ENCODE peak calls at places on chromosomes 12 and 14, in six cellular contexts. X, T, I, N, G and B are unnamed samples.

GRCh38 chr12:56299308-56299852 is 750 bp downstream of the CS start:
- DNase-seq in X (peak; percentile 37), T (no peak), I (no peak), N (peak; percentile 46), G (no peak), B (no peak)

GRCh38 chr14:75811862-75812505 is 150.9 kb downstream of the TTLL5 start:
- DNase-seq in X (no peak), T (no peak), I (no peak), N (no peak), G (no peak), B (no peak)

GRCh38 chr12:132356686-132357622 is 27.6 kb upstream of the GALNT9 start:
- DNase-seq in X (peak; percentile 27), T (no peak), I (no peak), N (no peak), G (no peak), B (no peak)

GRCh38 chr12:48994224-48995060 is 4.7 kb downstream of the DDN start:
- DNase-seq in X (no peak), T (no peak), I (no peak), N (no peak), G (no peak), B (no peak)

GRCh38 chr14:105411017-105411941 is 8.3 kb upstream of the MTA1 start:
- DNase-seq in X (peak; percentile 89), T (peak; percentile 72), I (no peak), N (peak; percentile 74), G (no peak), B (no peak)

GRCh38 chr14:79278798-79279644 is 932.3 kb downstream of the DIO2 start:
- DNase-seq in X (no peak), T (no peak), I (peak; percentile 27), N (peak; percentile 88), G (no peak), B (no peak)

GRCh38 chr14:59133202-59133601 is 55.3 kb upstream of the DAAM1 start:
- DNase-seq in X (no peak), T (no peak), I (no peak), N (no peak), G (no peak), B (no peak)

GRCh38 chr12:74152370-74152769 is 385.3 kb upstream of the ATXN7L3B start:
- DNase-seq in X (no peak), T (no peak), I (no peak), N (no peak), G (no peak), B (no peak)

GRCh38 chr12:124829008-124829707 is 34.5 kb downstream of the SCARB1 start:
- DNase-seq in X (peak; percentile 41), T (no peak), I (peak; percentile 93), N (no peak), G (no peak), B (no peak)

GRCh38 chr12:22415342-22416309 is 81.1 kb upstream of the ST8SIA1 start:
- DNase-seq in X (no peak), T (no peak), I (no peak), N (no peak), G (no peak), B (no peak)

GRCh38 chr12:93571360-93571853 is 1.1 kb upstream of the SOCS2 start:
- DNase-seq in X (peak; percentile 79), T (no peak), I (peak; percentile 10), N (peak; percentile 92), G (no peak), B (peak; percentile 41)

GRCh38 chr14:54147758-54148157 is 191.1 kb upstream of the BMP4 start:
- DNase-seq in X (no peak), T (no peak), I (no peak), N (no peak), G (no peak), B (no peak)

GRCh38 chr12:120142231-120142877 is 25.8 kb upstream of the RAB35 start:
- DNase-seq in X (no peak), T (no peak), I (no peak), N (no peak), G (no peak), B (no peak)

GRCh38 chr14:81172353-81172752 is 48.4 kb downstream of the GTF2A1 start:
- DNase-seq in X (no peak), T (no peak), I (no peak), N (no peak), G (no peak), B (no peak)

GRCh38 chr14:20295067-20295466 is 10.7 kb downstream of the TTC5 start:
- DNase-seq in X (no peak), T (no peak), I (no peak), N (no peak), G (peak; percentile 60), B (no peak)

GRCh38 chr12:119412811-119413794 is 78.6 kb downstream of the CCDC60 start:
- DNase-seq in X (peak; percentile 73), T (no peak), I (peak; percentile 43), N (peak; percentile 91), G (no peak), B (peak; percentile 24)

GRCh38 chr12:78406776-78407335 is 457.7 kb upstream of the SYT1 start:
- DNase-seq in X (no peak), T (no peak), I (no peak), N (no peak), G (peak; percentile 5), B (no peak)

GRCh38 chr12:108616941-108617858 is 16.5 kb downstream of the SELPLG start:
- DNase-seq in X (no peak), T (peak; percentile 80), I (no peak), N (no peak), G (peak; percentile 93), B (peak; percentile 64)

GRCh38 chr12:67333649-67334048 is 64.5 kb downstream of the CAND1 start:
- DNase-seq in X (no peak), T (no peak), I (no peak), N (no peak), G (no peak), B (no peak)

GRCh38 chr14:24096545-24097181 is 2.6 kb downstream of the PCK2 start:
- DNase-seq in X (no peak), T (no peak), I (no peak), N (no peak), G (no peak), B (no peak)

GRCh38 chr14:24092960-24093900 is 881 bp upstream of the PCK2 start:
- DNase-seq in X (no peak), T (no peak), I (no peak), N (no peak), G (no peak), B (no peak)

GRCh38 chr14:24093901-24094838 is at the start of gene PCK2:
- DNase-seq in X (peak; percentile 97), T (peak; percentile 94), I (peak; percentile 99), N (peak; percentile 95), G (no peak), B (peak; percentile 78)

GRCh38 chr14:24094839-24095195 is 706 bp downstream of the PCK2 start:
- DNase-seq in X (no peak), T (no peak), I (no peak), N (no peak), G (no peak), B (no peak)

DNA sequence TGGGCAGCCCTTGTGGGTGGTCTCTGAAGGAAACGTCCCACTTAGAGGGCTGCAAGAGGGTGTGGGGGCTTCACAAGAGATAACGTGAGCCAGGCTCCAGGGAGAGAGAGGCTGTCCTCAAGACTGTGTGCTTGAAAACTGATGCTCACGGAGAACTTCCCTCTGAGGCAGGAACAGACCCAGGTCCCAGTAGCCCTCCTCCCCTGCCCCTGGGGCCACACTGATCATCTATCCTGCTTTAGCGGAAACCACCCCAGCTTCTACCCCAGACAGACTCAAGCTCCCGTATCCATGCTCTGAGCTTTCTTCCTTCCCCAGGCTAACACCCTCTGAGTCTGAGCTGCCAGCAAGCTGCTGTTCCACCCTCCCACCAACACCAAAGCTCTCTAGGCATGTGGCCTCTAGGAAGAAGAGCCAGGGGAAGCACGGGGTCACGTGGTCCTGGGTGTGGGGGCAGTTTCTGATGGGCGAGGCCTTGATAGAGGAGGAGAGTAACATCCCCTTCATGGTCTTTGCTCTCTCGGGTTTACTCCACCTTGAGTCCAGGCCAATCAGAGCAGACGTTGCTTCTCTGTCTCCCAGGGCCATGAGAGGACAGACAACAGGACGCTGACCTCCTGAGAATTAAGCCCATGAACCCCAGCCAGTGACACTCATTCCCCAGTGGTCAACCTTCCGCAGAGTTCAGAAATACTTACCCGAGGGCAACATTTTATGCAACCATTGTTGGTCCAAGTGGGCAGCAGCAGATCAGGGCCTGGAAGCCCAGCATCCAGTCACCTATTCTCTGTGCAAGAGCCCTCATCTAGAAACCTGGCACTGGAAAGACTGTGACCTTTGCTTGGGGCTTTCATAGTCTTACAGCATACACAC is 1.3 kb downstream of the PCK2 start:
- DNase-seq in X (peak; percentile 77), T (peak; percentile 91), I (peak; percentile 100), N (peak; percentile 71), G (peak; percentile 92), B (peak; percentile 90)
- TF ChIP-seq POLR2A in X (peak; percentile 93), T (peak; percentile 99), I (no peak), N (peak; percentile 93), G (peak; percentile 98), B (peak; percentile 98)

GRCh38 chr14:92950773-92951172 is 27.8 kb downstream of the CHGA start:
- DNase-seq in X (no peak), T (no peak), I (no peak), N (no peak), G (no peak), B (no peak)
- TF ChIP-seq TAF1 in X (no peak), T (no peak), I (no peak), N (no peak), G (no peak), B (no peak)

GRCh38 chr12:6423267-6424007 is 21.3 kb upstream of the CD27 start:
- DNase-seq in X (peak; percentile 75), T (peak; percentile 57), I (peak; percentile 81), N (peak; percentile 77), G (no peak), B (peak; percentile 56)
- TF ChIP-seq POLR2A in X (no peak), T (no peak), I (no peak), N (no peak), G (no peak), B (no peak)

DNA sequence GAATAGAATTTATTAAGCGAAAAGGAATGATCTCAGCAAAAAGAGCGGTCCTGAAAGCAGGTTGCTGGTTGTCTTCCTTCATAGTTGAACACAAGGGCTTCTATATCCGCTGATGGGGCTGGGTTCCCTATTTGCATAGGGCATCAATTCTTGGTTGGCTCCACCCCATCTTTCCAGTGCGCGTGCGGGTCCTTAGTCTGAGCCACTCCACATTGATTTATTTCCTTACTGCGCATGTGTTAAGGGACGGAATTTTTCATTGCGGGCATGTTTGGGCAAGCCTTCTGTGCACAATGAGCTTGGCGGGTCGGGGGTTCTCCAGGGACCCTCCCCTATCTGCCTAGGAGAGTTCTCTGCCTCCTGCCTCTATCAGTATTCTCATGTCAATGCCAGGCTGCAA is 21.2 kb upstream of the DLGAP5 start:
- DNase-seq in X (no peak), T (no peak), I (no peak), N (no peak), G (no peak), B (no peak)
- TF ChIP-seq TAF1 in X (no peak), T (no peak), I (no peak), N (no peak), G (no peak), B (no peak)